ENCODE peak calls at places on chromosomes 3 and 15, in four cellular contexts. Q, G, A and E are unnamed samples.

GRCh38 chr3:119181765-119182164 is 8.4 kb downstream of the UPK1B start:
- DNase-seq in Q (no peak), G (no peak), A (no peak), E (no peak)

GRCh38 chr3:169272533-169272932 is 391.0 kb downstream of the MECOM start:
- DNase-seq in Q (no peak), G (no peak), A (no peak), E (no peak)

GRCh38 chr3:183579967-183580720 is 24.6 kb upstream of the KLHL6 start:
- DNase-seq in Q (no peak), G (no peak), A (no peak), E (no peak)

GRCh38 chr15:70504305-70504951 is 258.9 kb downstream of the UACA start:
- DNase-seq in Q (no peak), G (no peak), A (no peak), E (no peak)

GRCh38 chr3:190038050-190038631 is 82.6 kb downstream of the P3H2 start:
- DNase-seq in Q (peak), G (peak), A (no peak), E (no peak)

GRCh38 chr15:80614711-80615360 is 80.3 kb upstream of the ABHD17C start:
- DNase-seq in Q (no peak), G (no peak), A (no peak), E (no peak)

GRCh38 chr3:108103971-108104797 is 13.4 kb upstream of the CD47 start:
- DNase-seq in Q (no peak), G (no peak), A (no peak), E (no peak)

GRCh38 chr15:27670481-27670880 is 428.6 kb downstream of the OCA2 start:
- DNase-seq in Q (no peak), G (no peak), A (no peak), E (no peak)

GRCh38 chr3:85935171-85935570 is 976.4 kb downstream of the CADM2 start:
- DNase-seq in Q (no peak), G (no peak), A (no peak), E (no peak)

GRCh38 chr3:126781889-126782491 is 78.0 kb downstream of the CHCHD6 start:
- DNase-seq in Q (no peak), G (no peak), A (no peak), E (no peak)

GRCh38 chr3:25455316-25456232 is 27.5 kb downstream of the RARB start:
- DNase-seq in Q (no peak), G (peak), A (no peak), E (no peak)

GRCh38 chr3:185215873-185216586 is 37.8 kb downstream of the EHHADH start:
- DNase-seq in Q (no peak), G (no peak), A (no peak), E (no peak)

GRCh38 chr3:72591522-72592421 is 256.5 kb downstream of the SHQ1 start:
- DNase-seq in Q (no peak), G (peak), A (no peak), E (peak)

GRCh38 chr3:48057521-48057920 is 41.3 kb upstream of the MAP4 start:
- DNase-seq in Q (no peak), G (no peak), A (no peak), E (no peak)

GRCh38 chr15:40291088-40291574 is 8.3 kb upstream of the ANKRD63 start:
- DNase-seq in Q (no peak), G (peak), A (peak), E (peak)

GRCh38 chr3:18424213-18424861 is 802 bp downstream of the SATB1 start:
- DNase-seq in Q (no peak), G (no peak), A (peak), E (peak)

GRCh38 chr15:96046620-96047240 is 283.8 kb upstream of the NR2F2 start:
- DNase-seq in Q (no peak), G (no peak), A (no peak), E (no peak)

GRCh38 chr3:66472313-66473134 is 28.3 kb downstream of the LRIG1 start:
- DNase-seq in Q (no peak), G (no peak), A (no peak), E (no peak)

GRCh38 chr3:148697311-148698189 is at the start of gene AGTR1:
- DNase-seq in Q (no peak), G (peak), A (peak), E (peak)
- TF ChIP-seq SP1 in Q (no peak), G (no peak), A (no peak), E (peak)

DNA sequence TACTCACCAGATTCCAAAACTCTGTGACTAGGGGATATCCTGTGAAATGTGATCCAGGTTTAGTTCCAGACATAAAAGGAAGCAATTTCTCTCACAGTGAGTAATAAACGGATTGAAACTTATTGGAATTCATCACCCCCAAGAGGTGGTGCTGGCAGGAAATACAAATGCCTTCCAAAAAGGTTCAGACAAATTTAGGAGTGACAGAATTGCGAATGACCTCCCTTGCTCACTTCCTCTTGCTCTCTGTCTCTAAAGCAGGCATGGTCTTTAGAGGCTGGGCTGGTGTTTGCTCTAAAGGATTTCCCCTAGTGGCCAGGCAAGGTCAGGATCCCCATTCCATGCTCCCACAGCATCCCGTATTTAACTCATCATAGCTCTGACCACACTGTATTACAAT is 449.4 kb upstream of the PPP2R3A start:
- DNase-seq in Q (peak), G (peak), A (peak), E (peak)
- TF ChIP-seq SP1 in Q (no peak), G (no peak), A (no peak), E (no peak)

GRCh38 chr3:60281970-60282369 is 969.3 kb downstream of the FHIT start:
- DNase-seq in Q (no peak), G (no peak), A (no peak), E (no peak)
- TF ChIP-seq SP1 in Q (no peak), G (no peak), A (no peak), E (no peak)

GRCh38 chr15:50979041-50979440 is 70.6 kb downstream of the AP4E1 start:
- DNase-seq in Q (no peak), G (no peak), A (no peak), E (no peak)
- TF ChIP-seq SP1 in Q (no peak), G (no peak), A (no peak), E (no peak)

GRCh38 chr3:37571269-37571668 is 290.4 kb upstream of the CTDSPL start:
- DNase-seq in Q (no peak), G (no peak), A (no peak), E (no peak)
- TF ChIP-seq SP1 in Q (no peak), G (no peak), A (no peak), E (no peak)

GRCh38 chr15:76196949-76197315 is 114.3 kb downstream of the ETFA start:
- DNase-seq in Q (no peak), G (no peak), A (no peak), E (no peak)

GRCh38 chr15:76197703-76198455 is 113.4 kb downstream of the ETFA start:
- DNase-seq in Q (peak), G (no peak), A (no peak), E (no peak)

GRCh38 chr15:76198456-76199105 is 112.7 kb downstream of the ETFA start:
- DNase-seq in Q (no peak), G (no peak), A (no peak), E (no peak)

GRCh38 chr15:76195506-76196285 is 115.6 kb downstream of the ETFA start:
- DNase-seq in Q (no peak), G (no peak), A (no peak), E (no peak)

DNA sequence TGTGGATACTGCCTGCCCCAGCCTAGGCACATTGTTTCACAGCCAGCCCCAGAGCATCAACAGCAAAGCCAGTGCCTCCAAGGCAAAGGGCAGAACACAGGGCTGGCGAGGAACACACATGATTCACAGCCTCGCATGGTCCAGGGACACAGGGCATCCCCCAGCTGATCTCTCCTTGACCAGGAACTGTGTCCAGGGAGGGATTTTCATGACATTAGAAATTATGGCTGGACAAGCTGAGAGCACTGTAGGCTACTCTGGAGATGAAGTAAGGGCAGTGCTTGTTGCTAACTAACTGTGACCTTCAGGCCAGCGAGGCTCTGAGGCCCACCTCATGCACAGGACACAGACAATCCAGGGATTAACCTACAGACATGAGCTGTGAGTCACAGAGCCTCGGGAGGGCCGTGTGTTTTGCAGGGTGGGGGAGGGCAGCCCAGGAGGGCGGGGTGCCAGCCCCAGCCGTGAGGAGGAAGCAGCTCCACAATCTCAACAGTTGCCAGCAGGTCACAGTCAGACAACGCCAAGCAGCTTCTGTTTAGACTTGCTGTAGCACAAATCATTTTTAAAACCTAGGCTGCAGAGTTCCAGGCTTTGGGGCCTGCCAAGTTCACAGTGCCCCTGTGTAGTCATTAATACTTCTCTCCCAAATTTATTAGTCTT is 114.9 kb downstream of the ETFA start:
- DNase-seq in Q (peak), G (no peak), A (no peak), E (no peak)
- TF ChIP-seq SP1 in Q (no peak), G (no peak), A (no peak), E (no peak)

GRCh38 chr15:57382969-57383368 is 6.7 kb downstream of the CGNL1 start:
- DNase-seq in Q (no peak), G (no peak), A (no peak), E (no peak)
- TF ChIP-seq SP1 in Q (no peak), G (no peak), A (no peak), E (no peak)

DNA sequence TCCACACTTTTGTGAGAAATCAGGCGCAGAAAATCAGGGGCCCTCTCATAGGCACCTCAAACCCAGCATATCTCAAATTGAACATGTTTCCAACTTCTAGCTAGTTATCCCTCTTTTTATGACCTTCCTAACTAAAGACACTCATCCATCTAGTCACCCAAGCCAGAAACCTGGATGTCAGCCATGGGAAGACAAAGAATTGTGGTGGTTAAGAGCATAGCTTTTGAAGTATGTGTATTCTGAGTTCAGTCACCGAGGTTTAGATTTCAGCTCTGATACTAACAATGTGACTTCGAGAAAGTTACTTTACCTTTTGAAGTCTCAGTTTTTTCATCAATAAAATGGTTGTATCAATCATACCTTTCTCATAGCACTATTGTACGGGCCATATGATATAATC is 495.5 kb downstream of the NLGN1 start:
- DNase-seq in Q (no peak), G (no peak), A (no peak), E (no peak)
- TF ChIP-seq SP1 in Q (no peak), G (no peak), A (no peak), E (no peak)

GRCh38 chr15:74995182-74995778 is at the start of gene SCAMP5:
- DNase-seq in Q (peak), G (peak), A (peak), E (peak)

GRCh38 chr15:74994685-74995084 is 678 bp upstream of the SCAMP5 start:
- DNase-seq in Q (no peak), G (no peak), A (no peak), E (no peak)

GRCh38 chr15:74994236-74994635 is 1.1 kb upstream of the SCAMP5 start:
- DNase-seq in Q (no peak), G (no peak), A (no peak), E (no peak)

GRCh38 chr15:74997161-74997942 is 2.0 kb downstream of the SCAMP5 start:
- DNase-seq in Q (no peak), G (no peak), A (no peak), E (no peak)

GRCh38 chr15:74995779-74996765 is 709 bp downstream of the SCAMP5 start:
- DNase-seq in Q (no peak), G (no peak), A (peak), E (peak)
- TF ChIP-seq SP1 in Q (no peak), G (no peak), A (no peak), E (no peak)